ENCODE peak calls at places on chromosomes 7 and 10, in four cellular contexts. M is GDM1, V is T-cell, F is upper lobe of right lung. S is an unnamed sample.
A peak's percentile ranks its signal among the peaks of the same experiment; 100 is the strongest.

GRCh38 chr7:72326365-72326764 is 85.8 kb downstream of the CALN1 start:
- DNase-seq in M (no peak), V (no peak), F (no peak), S (peak; percentile 78)

GRCh38 chr7:116227678-116228239 is 17.4 kb downstream of the TES start:
- DNase-seq in M (no peak), V (no peak), F (no peak), S (peak; percentile 66)

GRCh38 chr10:49539320-49539885 is 482 bp upstream of the ERCC6 start:
- DNase-seq in M (peak; percentile 36), V (peak; percentile 32), F (peak; percentile 70), S (peak; percentile 43)

GRCh38 chr7:31067491-31067890 is 15.4 kb downstream of the ADCYAP1R1 start:
- DNase-seq in M (no peak), V (no peak), F (peak; percentile 20), S (no peak)

GRCh38 chr10:100907175-100907574 is 5.6 kb upstream of the SLF2 start:
- DNase-seq in M (no peak), V (no peak), F (no peak), S (no peak)

GRCh38 chr7:37287093-37287492 is 161.6 kb downstream of the ELMO1 start:
- DNase-seq in M (no peak), V (no peak), F (no peak), S (peak; percentile 39)

GRCh38 chr10:12625393-12626023 is 276.2 kb downstream of the CAMK1D start:
- DNase-seq in M (no peak), V (no peak), F (no peak), S (no peak)

GRCh38 chr10:7756360-7756992 is 31.3 kb downstream of the KIN start:
- DNase-seq in M (peak; percentile 20), V (no peak), F (no peak), S (peak; percentile 12)

GRCh38 chr7:158581440-158582088 is 6.1 kb downstream of the PTPRN2 start:
- DNase-seq in M (no peak), V (no peak), F (no peak), S (no peak)

GRCh38 chr10:5582736-5583135 is 58.0 kb downstream of the CALML3 start:
- DNase-seq in M (no peak), V (no peak), F (peak; percentile 29), S (no peak)

GRCh38 chr10:70851597-70852475 is 36.1 kb downstream of the SGPL1 start:
- DNase-seq in M (no peak), V (no peak), F (no peak), S (no peak)

GRCh38 chr10:44382981-44383748 is 1.7 kb downstream of the CXCL12 start:
- DNase-seq in M (no peak), V (no peak), F (peak; percentile 35), S (no peak)

GRCh38 chr7:116354546-116355422 is 144.4 kb downstream of the TES start:
- DNase-seq in M (no peak), V (no peak), F (peak; percentile 62), S (peak; percentile 100)

GRCh38 chr7:5179756-5180155 is 10.3 kb upstream of the WIPI2 start:
- DNase-seq in M (no peak), V (no peak), F (no peak), S (no peak)

GRCh38 chr7:39098506-39098905 is 120.8 kb downstream of the POU6F2 start:
- DNase-seq in M (no peak), V (no peak), F (no peak), S (no peak)

GRCh38 chr7:72176875-72177274 is 235.3 kb downstream of the CALN1 start:
- DNase-seq in M (no peak), V (no peak), F (no peak), S (no peak)

GRCh38 chr10:79392020-79392398 is 44.7 kb downstream of the PPIF start:
- DNase-seq in M (no peak), V (no peak), F (peak; percentile 56), S (no peak)

GRCh38 chr10:53325073-53325472 is 552.5 kb upstream of the MBL2 start:
- DNase-seq in M (no peak), V (no peak), F (no peak), S (no peak)

GRCh38 chr7:1695800-1696454 is 25.9 kb downstream of the ELFN1 start:
- DNase-seq in M (no peak), V (no peak), F (peak; percentile 53), S (no peak)

GRCh38 chr7:51428226-51428887 is 111.7 kb upstream of the COBL start:
- DNase-seq in M (no peak), V (no peak), F (no peak), S (peak; percentile 24)

GRCh38 chr10:59967079-59967478 is 60.7 kb upstream of the CCDC6 start:
- DNase-seq in M (no peak), V (no peak), F (no peak), S (no peak)

GRCh38 chr7:20865684-20866083 is 79.0 kb upstream of the SP8 start:
- DNase-seq in M (no peak), V (no peak), F (no peak), S (no peak)

S was measured in M059J.